ENCODE peak calls at places on chromosomes 12 and 14, in ten cellular contexts. G is choroid plexus epithelial cell; I is nucleus accumbens; R is PC-3; J is mucosa of gallbladder; O is H54; P is pancreas; N is fibroblast of mammary gland; Y is activated CD4-positive, alpha-beta memory T cell treated with anti-CD3 and anti-CD28 coated beads, Interleukin-2, amount 10 ng/mL, durations not matched to agents 7 days and 5 days; F is foreskin fibroblast. X is an unnamed sample.

GRCh38 chr12:34402228-34402898 is 380.1 kb downstream of the ALG10 start:
- DNase-seq in G (no peak), I (no peak), R (no peak), J (peak), O (no peak), P (peak), N (no peak), Y (peak), F (no peak), X (no peak)

GRCh38 chr14:52333823-52334657 is 19.9 kb downstream of the PTGER2 start:
- DNase-seq in G (peak), I (no peak), R (no peak), J (no peak), O (no peak), P (no peak), N (peak), Y (no peak), F (no peak), X (no peak)

GRCh38 chr12:121124402-121125109 is 8.1 kb upstream of the P2RX7 start:
- DNase-seq in G (peak), I (no peak), R (peak), J (peak), O (peak), P (peak), N (peak), Y (peak), F (peak), X (peak)

GRCh38 chr12:70989232-70989631 is 68.7 kb upstream of the PTPRR start:
- DNase-seq in G (peak), I (no peak), R (no peak), J (no peak), O (no peak), P (no peak), N (peak), Y (no peak), F (no peak), X (no peak)

GRCh38 chr12:93823616-93824410 is 146.6 kb downstream of the CRADD start:
- DNase-seq in G (peak), I (no peak), R (no peak), J (no peak), O (no peak), P (no peak), N (no peak), Y (no peak), F (no peak), X (peak)

GRCh38 chr14:86675059-86675458 is 1145.1 kb downstream of the FLRT2 start:
- DNase-seq in G (no peak), I (no peak), R (no peak), J (no peak), O (no peak), P (no peak), N (no peak), Y (no peak), F (no peak), X (no peak)

GRCh38 chr14:68487805-68488590 is 304.9 kb downstream of the ZFP36L1 start:
- DNase-seq in G (peak), I (no peak), R (peak), J (no peak), O (no peak), P (no peak), N (peak), Y (no peak), F (no peak), X (peak)

GRCh38 chr14:97277711-97278110 is 480.5 kb downstream of the VRK1 start:
- DNase-seq in G (no peak), I (no peak), R (no peak), J (no peak), O (no peak), P (no peak), N (no peak), Y (no peak), F (no peak), X (no peak)

GRCh38 chr12:67691220-67691619 is 42.7 kb downstream of the DYRK2 start:
- DNase-seq in G (no peak), I (no peak), R (no peak), J (no peak), O (no peak), P (no peak), N (no peak), Y (no peak), F (no peak), X (no peak)

GRCh38 chr12:121034906-121035305 is 4.1 kb downstream of the OASL start:
- DNase-seq in G (no peak), I (no peak), R (no peak), J (no peak), O (no peak), P (no peak), N (no peak), Y (no peak), F (no peak), X (no peak)

GRCh38 chr12:34406228-34406995 is 384.1 kb downstream of the ALG10 start:
- DNase-seq in G (no peak), I (no peak), R (no peak), J (peak), O (no peak), P (peak), N (no peak), Y (peak), F (no peak), X (no peak)

GRCh38 chr14:64610049-64610746 is 60.4 kb downstream of the PPP1R36 start:
- DNase-seq in G (no peak), I (no peak), R (no peak), J (no peak), O (no peak), P (no peak), N (no peak), Y (no peak), F (no peak), X (no peak)

GRCh38 chr12:42086021-42086420 is 58.7 kb downstream of the GXYLT1 start:
- DNase-seq in G (peak), I (no peak), R (no peak), J (no peak), O (no peak), P (no peak), N (peak), Y (no peak), F (peak), X (no peak)

GRCh38 chr12:116319851-116320621 is 42.5 kb upstream of the MED13L start:
- DNase-seq in G (peak), I (no peak), R (peak), J (peak), O (peak), P (no peak), N (peak), Y (peak), F (peak), X (peak)

X was measured in ELR.